ENCODE peak calls at places on chromosomes 3 and 15, in four cellular contexts. One of them, this sample, is unnamed.

GRCh38 chr3:28576590-28577220 is 228.1 kb upstream of the AZI2 start:
- DNase-seq in GM12878: no peak
- DNase-seq in WTC11: no peak
- DNase-seq in HepG2: no peak
- DNase-seq in this sample: no peak

GRCh38 chr3:114418724-114419543 is 125.1 kb downstream of the TIGIT start:
- DNase-seq in HepG2: peak
- DNase-seq in WTC11: no peak
- DNase-seq in GM12878: no peak
- DNase-seq in this sample: peak

GRCh38 chr3:28476194-28476593 is 127.6 kb upstream of the AZI2 start:
- DNase-seq in GM12878: peak
- DNase-seq in WTC11: no peak
- DNase-seq in HepG2: peak
- DNase-seq in this sample: peak

GRCh38 chr15:92910451-92910850 is 10.3 kb downstream of the CHD2 start:
- DNase-seq in WTC11: no peak
- DNase-seq in GM12878: no peak
- DNase-seq in HepG2: no peak
- DNase-seq in this sample: no peak

GRCh38 chr3:171314341-171314740 is 145.9 kb downstream of the TNIK start:
- DNase-seq in GM12878: no peak
- DNase-seq in HepG2: no peak
- DNase-seq in WTC11: no peak
- DNase-seq in this sample: no peak

GRCh38 chr15:57235186-57235585 is 141.1 kb upstream of the CGNL1 start:
- DNase-seq in GM12878: no peak
- DNase-seq in HepG2: no peak
- DNase-seq in WTC11: no peak
- DNase-seq in this sample: no peak

GRCh38 chr3:113272369-113272748 is 61.0 kb downstream of the BOC start:
- DNase-seq in WTC11: no peak
- DNase-seq in GM12878: no peak
- DNase-seq in HepG2: no peak
- DNase-seq in this sample: no peak

GRCh38 chr15:29337156-29337959 is 67.7 kb upstream of the NSMCE3 start:
- DNase-seq in HepG2: no peak
- DNase-seq in GM12878: no peak
- DNase-seq in WTC11: no peak
- DNase-seq in this sample: no peak

GRCh38 chr15:27725733-27726132 is 373.4 kb downstream of the OCA2 start:
- DNase-seq in GM12878: no peak
- DNase-seq in WTC11: no peak
- DNase-seq in HepG2: no peak
- DNase-seq in this sample: no peak

GRCh38 chr3:134039161-134039862 is 9.6 kb upstream of the SLCO2A1 start:
- DNase-seq in WTC11: peak
- DNase-seq in HepG2: peak
- DNase-seq in GM12878: no peak
- DNase-seq in this sample: peak

GRCh38 chr3:72641072-72641471 is 207.2 kb downstream of the SHQ1 start:
- DNase-seq in GM12878: no peak
- DNase-seq in WTC11: no peak
- DNase-seq in HepG2: no peak
- DNase-seq in this sample: no peak

GRCh38 chr3:170497197-170497596 is 78.5 kb downstream of the CLDN11 start:
- DNase-seq in HepG2: no peak
- DNase-seq in WTC11: no peak
- DNase-seq in GM12878: no peak
- DNase-seq in this sample: no peak

GRCh38 chr3:144129536-144130214 is 158.1 kb downstream of the DIPK2A start:
- DNase-seq in HepG2: no peak
- DNase-seq in GM12878: no peak
- DNase-seq in WTC11: no peak
- DNase-seq in this sample: no peak

GRCh38 chr15:42736793-42737528 is at the start of gene CDAN1:
- DNase-seq in GM12878: no peak
- DNase-seq in WTC11: peak
- DNase-seq in HepG2: peak
- DNase-seq in this sample: peak

GRCh38 chr3:35335703-35336102 is 303.6 kb upstream of the ARPP21 start:
- DNase-seq in WTC11: no peak
- DNase-seq in GM12878: no peak
- DNase-seq in HepG2: no peak
- DNase-seq in this sample: no peak

GRCh38 chr3:30221622-30222021 is 384.8 kb upstream of the TGFBR2 start:
- DNase-seq in GM12878: no peak
- DNase-seq in WTC11: no peak
- DNase-seq in HepG2: no peak
- DNase-seq in this sample: no peak

GRCh38 chr3:156483426-156483825 is 71.5 kb downstream of the SSR3 start:
- DNase-seq in GM12878: peak
- DNase-seq in HepG2: no peak
- DNase-seq in WTC11: no peak
- DNase-seq in this sample: peak

GRCh38 chr3:161694682-161695586 is 198.3 kb downstream of the OTOL1 start:
- DNase-seq in GM12878: peak
- DNase-seq in HepG2: no peak
- DNase-seq in WTC11: no peak
- DNase-seq in this sample: no peak

GRCh38 chr15:97836003-97836402 is 124.5 kb upstream of the ARRDC4 start:
- DNase-seq in HepG2: no peak
- DNase-seq in GM12878: no peak
- DNase-seq in WTC11: no peak
- DNase-seq in this sample: no peak

GRCh38 chr3:126212629-126213375 is 32.4 kb upstream of the ALDH1L1 start:
- DNase-seq in WTC11: peak
- DNase-seq in HepG2: peak
- DNase-seq in GM12878: no peak
- DNase-seq in this sample: no peak

GRCh38 chr15:92882697-92883642 is 17.2 kb upstream of the CHD2 start:
- DNase-seq in HepG2: no peak
- DNase-seq in GM12878: no peak
- DNase-seq in WTC11: peak
- DNase-seq in this sample: no peak

GRCh38 chr3:16606398-16606797 is 1.2 kb upstream of the DAZL start:
- DNase-seq in GM12878: no peak
- DNase-seq in WTC11: no peak
- DNase-seq in HepG2: no peak
- DNase-seq in this sample: no peak

DNA sequence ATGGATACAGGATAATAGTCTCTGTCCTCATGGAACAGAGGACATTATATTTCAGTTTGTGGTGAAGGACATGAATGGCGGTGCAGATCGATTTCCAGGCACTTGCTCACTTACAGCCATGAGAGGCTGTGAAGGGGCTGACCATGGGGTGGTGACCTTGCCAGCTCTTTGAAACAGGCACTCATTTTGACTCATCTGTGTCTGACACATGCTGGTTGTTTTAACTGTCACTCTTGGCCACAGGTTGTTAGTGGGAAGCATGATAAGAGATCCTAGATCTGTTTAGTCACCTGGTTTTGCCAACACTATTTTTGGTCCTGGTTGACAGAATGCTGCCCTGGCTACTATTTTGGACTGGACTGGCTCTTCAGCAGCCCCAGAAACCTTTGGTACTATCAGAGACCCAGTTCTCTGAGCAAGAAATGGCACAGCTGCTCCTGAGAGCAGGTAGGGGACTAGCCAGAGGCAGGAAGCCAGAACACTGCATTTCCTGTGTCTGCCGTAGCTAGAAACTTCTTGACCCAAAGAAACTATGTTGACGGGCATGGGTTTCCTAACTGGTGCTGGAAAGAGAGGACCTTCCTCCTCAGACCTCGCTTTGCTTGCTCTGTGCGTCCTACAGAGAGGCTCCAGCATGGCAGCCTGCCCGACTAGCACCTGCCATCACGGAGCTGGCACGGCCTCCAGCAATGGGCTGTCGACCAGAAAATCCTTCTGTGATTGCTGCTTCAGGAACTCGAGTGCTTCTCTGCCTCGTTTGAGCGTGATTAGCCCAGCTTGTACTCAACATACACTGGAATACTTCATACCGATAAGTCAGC is 6.3 kb downstream of the PXYLP1 start:
- DNase-seq in GM12878: no peak
- DNase-seq in WTC11: no peak
- DNase-seq in HepG2: no peak
- DNase-seq in this sample: no peak
- TF ChIP-seq CREM in GM12878: no peak
- TF ChIP-seq CREM in WTC11: no peak
- TF ChIP-seq CREM in HepG2: no peak
- TF ChIP-seq CREM in this sample: no peak

GRCh38 chr15:68797157-68797556 is 23.5 kb downstream of the ANP32A start:
- DNase-seq in GM12878: no peak
- DNase-seq in WTC11: no peak
- DNase-seq in HepG2: no peak
- DNase-seq in this sample: no peak
- TF ChIP-seq CREM in GM12878: peak
- TF ChIP-seq CREM in WTC11: no peak
- TF ChIP-seq CREM in HepG2: no peak
- TF ChIP-seq CREM in this sample: no peak

DNA sequence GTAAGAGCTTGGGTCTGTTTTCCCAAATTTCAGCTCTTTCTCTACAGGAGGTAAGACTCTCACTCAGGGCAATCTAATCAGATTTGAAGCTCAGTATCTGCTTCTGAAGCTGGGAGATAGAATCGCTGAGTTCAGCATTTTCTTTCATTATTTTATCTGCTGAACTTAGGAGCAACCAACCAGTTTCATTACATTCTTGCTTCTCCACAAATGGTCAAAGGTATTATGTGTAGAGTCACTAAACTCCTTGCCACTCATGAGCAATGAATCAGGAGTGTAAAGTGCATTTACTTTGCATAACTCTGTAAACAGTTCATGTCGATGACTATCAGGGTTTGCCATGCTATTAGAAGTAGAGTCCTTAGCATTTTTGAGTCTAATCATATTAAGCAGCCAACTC is 249.4 kb downstream of the CHL1 start:
- DNase-seq in GM12878: no peak
- DNase-seq in HepG2: no peak
- DNase-seq in WTC11: no peak
- DNase-seq in this sample: no peak
- TF ChIP-seq CREM in GM12878: no peak
- TF ChIP-seq CREM in HepG2: no peak
- TF ChIP-seq CREM in WTC11: no peak
- TF ChIP-seq CREM in this sample: no peak

GRCh38 chr15:89893696-89894450 is at the start of gene AP3S2:
- DNase-seq in WTC11: peak
- DNase-seq in HepG2: peak
- DNase-seq in GM12878: peak
- DNase-seq in this sample: peak
- TF ChIP-seq CREM in WTC11: peak
- TF ChIP-seq CREM in HepG2: peak
- TF ChIP-seq CREM in GM12878: peak
- TF ChIP-seq CREM in this sample: peak

DNA sequence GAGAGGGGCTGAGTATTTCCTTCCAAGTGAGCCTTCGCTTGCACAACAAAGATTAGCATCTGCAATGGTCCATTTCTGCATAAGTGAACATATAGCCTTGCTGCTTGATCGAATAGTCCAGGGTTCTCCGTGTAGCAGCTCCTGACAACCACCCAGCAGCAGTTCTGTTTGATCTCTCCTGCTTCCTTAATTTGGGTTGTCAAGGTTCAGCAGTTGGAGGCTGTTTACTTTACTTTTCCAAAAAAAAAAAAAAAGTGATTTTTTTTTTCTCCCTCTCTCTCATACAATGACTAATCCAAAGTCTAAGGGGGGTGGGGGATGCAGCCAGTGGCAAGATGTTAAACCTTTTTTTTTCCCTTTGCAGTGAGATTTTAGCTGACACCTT is 3.6 kb downstream of the FOXP1 start:
- DNase-seq in HepG2: peak
- DNase-seq in GM12878: no peak
- DNase-seq in WTC11: no peak
- DNase-seq in this sample: no peak
- TF ChIP-seq CREM in HepG2: no peak
- TF ChIP-seq CREM in GM12878: no peak
- TF ChIP-seq CREM in WTC11: no peak
- TF ChIP-seq CREM in this sample: no peak

GRCh38 chr3:74489393-74489792 is 125.1 kb downstream of the CNTN3 start:
- DNase-seq in HepG2: no peak
- DNase-seq in WTC11: no peak
- DNase-seq in GM12878: no peak
- DNase-seq in this sample: no peak

GRCh38 chr3:74491874-74492273 is 122.6 kb downstream of the CNTN3 start:
- DNase-seq in GM12878: no peak
- DNase-seq in HepG2: no peak
- DNase-seq in WTC11: no peak
- DNase-seq in this sample: no peak
- TF ChIP-seq CREM in GM12878: no peak
- TF ChIP-seq CREM in HepG2: no peak
- TF ChIP-seq CREM in WTC11: no peak
- TF ChIP-seq CREM in this sample: no peak

GRCh38 chr3:62822905-62823304 is 52.3 kb downstream of the CADPS start:
- DNase-seq in WTC11: no peak
- DNase-seq in HepG2: no peak
- DNase-seq in GM12878: no peak
- DNase-seq in this sample: no peak
- TF ChIP-seq CREM in WTC11: no peak
- TF ChIP-seq CREM in HepG2: no peak
- TF ChIP-seq CREM in GM12878: no peak
- TF ChIP-seq CREM in this sample: no peak

DNA sequence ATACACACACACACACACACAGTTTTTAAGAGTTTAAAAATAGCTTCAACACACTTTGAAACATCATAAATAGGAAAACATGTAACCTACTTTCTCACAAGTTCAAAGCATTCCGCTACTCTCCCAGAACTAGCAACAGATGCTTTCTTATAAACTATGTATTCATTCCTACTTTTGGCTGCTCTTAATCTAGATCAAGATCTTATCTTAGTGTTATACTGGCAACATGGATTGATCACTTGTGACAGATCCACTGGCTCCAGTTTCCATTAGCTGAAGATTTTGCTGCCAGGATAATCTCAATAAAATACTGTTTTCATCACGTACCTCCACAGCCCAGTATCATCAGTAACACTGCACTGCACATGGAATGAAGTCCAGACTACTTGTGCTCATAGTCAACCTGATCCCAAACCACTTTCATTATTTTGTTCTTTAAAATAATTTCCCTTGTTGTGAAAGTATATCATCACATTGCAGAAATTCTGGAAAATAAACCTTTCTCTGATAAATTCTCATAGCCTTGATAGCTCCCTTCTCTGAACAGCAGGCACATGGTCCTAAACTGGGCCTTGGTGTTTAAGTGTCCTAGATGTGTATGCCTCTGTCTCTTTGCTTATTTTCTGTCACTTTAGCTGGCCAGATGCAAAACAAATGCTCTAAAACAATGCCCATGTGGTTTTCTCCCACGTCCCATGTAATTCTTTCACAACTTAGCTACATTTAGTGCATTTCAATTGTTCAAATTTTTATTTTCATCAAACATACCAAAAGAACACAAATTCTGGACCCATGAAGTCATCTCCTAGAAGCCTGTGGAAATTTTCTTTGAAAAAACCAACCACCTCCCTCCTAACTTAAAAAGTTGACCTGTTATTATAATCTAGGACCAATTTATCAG is 491.5 kb upstream of the AGTR1 start:
- DNase-seq in GM12878: no peak
- DNase-seq in HepG2: no peak
- DNase-seq in WTC11: no peak
- DNase-seq in this sample: no peak
- TF ChIP-seq CREM in GM12878: no peak
- TF ChIP-seq CREM in HepG2: no peak
- TF ChIP-seq CREM in WTC11: no peak
- TF ChIP-seq CREM in this sample: no peak

This sample was measured in K562.